ENCODE peak calls at places on chromosomes 13 and 19, in four cellular contexts. V is dorsolateral prefrontal cortex, Z is cardiac muscle cell, L is WERI-Rb-1. M is an unnamed sample.

GRCh38 chr19:55525289-55526101 is 11.4 kb downstream of the SBK2 start:
- DNase-seq in L (peak), Z (no peak), V (no peak), M (no peak)

GRCh38 chr13:24381539-24382265 is 72.3 kb downstream of the C1QTNF9 start:
- DNase-seq in Z (no peak), V (no peak), L (no peak), M (no peak)

GRCh38 chr13:76968041-76968440 is 19.7 kb downstream of the ACOD1 start:
- DNase-seq in L (peak), V (no peak), Z (no peak), M (no peak)

GRCh38 chr13:50417597-50417996 is 402.4 kb downstream of the KCNRG start:
- DNase-seq in L (no peak), Z (no peak), V (no peak), M (no peak)

GRCh38 chr13:108987945-108988344 is 358.5 kb downstream of the MYO16 start:
- DNase-seq in V (no peak), L (no peak), Z (no peak), M (no peak)

GRCh38 chr19:6501740-6502648 is at the start of gene TUBB4A:
- DNase-seq in V (peak), L (peak), Z (peak), M (peak)

GRCh38 chr19:41328157-41328817 is 18.3 kb downstream of the CCDC97 start:
- DNase-seq in L (no peak), Z (no peak), V (no peak), M (no peak)

GRCh38 chr13:45136741-45137500 is 16.6 kb downstream of the GTF2F2 start:
- DNase-seq in Z (no peak), V (no peak), L (no peak), M (no peak)

GRCh38 chr19:58407658-58408151 is 744 bp upstream of the ZNF584 start:
- DNase-seq in V (no peak), Z (no peak), L (no peak), M (peak)

GRCh38 chr19:47035127-47035494 is 13.3 kb downstream of the TMEM160 start:
- DNase-seq in Z (no peak), V (no peak), L (peak), M (peak)

GRCh38 chr13:111219950-111220349 is 100.5 kb upstream of the TEX29 start:
- DNase-seq in L (no peak), V (no peak), Z (no peak), M (peak)

GRCh38 chr19:45469835-45470146 is 2.0 kb downstream of the FOSB start:
- DNase-seq in Z (peak), V (no peak), L (peak), M (no peak)

GRCh38 chr13:99647593-99647980 is 146.3 kb downstream of the TM9SF2 start:
- DNase-seq in V (peak), L (no peak), Z (no peak), M (no peak)

GRCh38 chr19:47315125-47315821 is 5.6 kb downstream of the C5AR1 start:
- DNase-seq in V (no peak), L (no peak), Z (no peak), M (peak)

GRCh38 chr13:83733293-83733692 is 149.0 kb downstream of the SLITRK1 start:
- DNase-seq in V (no peak), L (no peak), Z (no peak), M (no peak)
- H3K27ac ChIP-seq in V (no peak), L (no peak), Z (no peak), M (no peak)

DNA sequence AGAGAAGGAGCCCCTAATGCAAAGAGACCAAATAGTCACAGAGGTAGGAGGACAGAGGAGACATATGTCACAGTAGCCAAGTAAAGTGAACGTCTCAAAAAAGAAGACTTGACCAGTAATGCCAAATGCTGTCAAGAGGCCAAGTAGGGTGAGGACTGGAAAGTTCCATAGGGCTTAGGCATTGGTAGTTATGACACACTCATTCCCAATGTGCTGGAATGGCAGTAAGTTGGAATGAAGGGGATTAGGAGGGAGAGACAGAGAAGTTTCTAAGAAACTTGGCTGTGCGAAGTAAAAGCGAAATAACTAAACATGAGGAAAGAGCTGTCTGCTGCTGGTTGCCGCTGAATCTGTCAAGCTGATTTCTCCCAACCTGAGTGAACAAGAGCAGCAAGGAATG is 14.9 kb upstream of the FRY start:
- DNase-seq in V (no peak), L (no peak), Z (no peak), M (no peak)
- H3K27ac ChIP-seq in V (no peak), L (no peak), Z (no peak), M (no peak)

DNA sequence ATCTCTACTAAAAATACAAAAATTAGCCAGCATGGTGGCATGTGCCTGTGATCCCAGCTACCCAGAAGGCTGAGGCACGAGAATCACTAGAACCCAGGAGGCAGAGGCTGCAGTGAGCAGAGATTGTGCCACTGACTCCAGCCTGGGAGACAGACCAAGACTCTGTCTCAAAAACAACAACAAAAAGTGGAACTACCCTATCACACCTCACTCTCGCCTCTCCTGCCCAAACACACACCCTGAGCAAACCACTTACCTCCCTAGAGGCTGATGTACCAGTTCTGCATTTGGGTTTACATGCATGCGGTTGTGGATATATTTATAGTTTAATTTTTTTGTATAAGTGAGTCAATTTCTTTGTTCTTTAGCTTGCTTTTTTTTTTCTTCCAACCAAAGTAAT is 7.7 kb upstream of the PTOV1 start:
- DNase-seq in Z (no peak), V (no peak), L (no peak), M (no peak)
- H3K27ac ChIP-seq in Z (no peak), V (no peak), L (no peak), M (no peak)

GRCh38 chr19:10769533-10770491 is 51.9 kb downstream of the DNM2 start:
- DNase-seq in V (peak), Z (peak), L (peak), M (no peak)
- H3K27ac ChIP-seq in V (peak), Z (peak), L (peak), M (no peak)

DNA sequence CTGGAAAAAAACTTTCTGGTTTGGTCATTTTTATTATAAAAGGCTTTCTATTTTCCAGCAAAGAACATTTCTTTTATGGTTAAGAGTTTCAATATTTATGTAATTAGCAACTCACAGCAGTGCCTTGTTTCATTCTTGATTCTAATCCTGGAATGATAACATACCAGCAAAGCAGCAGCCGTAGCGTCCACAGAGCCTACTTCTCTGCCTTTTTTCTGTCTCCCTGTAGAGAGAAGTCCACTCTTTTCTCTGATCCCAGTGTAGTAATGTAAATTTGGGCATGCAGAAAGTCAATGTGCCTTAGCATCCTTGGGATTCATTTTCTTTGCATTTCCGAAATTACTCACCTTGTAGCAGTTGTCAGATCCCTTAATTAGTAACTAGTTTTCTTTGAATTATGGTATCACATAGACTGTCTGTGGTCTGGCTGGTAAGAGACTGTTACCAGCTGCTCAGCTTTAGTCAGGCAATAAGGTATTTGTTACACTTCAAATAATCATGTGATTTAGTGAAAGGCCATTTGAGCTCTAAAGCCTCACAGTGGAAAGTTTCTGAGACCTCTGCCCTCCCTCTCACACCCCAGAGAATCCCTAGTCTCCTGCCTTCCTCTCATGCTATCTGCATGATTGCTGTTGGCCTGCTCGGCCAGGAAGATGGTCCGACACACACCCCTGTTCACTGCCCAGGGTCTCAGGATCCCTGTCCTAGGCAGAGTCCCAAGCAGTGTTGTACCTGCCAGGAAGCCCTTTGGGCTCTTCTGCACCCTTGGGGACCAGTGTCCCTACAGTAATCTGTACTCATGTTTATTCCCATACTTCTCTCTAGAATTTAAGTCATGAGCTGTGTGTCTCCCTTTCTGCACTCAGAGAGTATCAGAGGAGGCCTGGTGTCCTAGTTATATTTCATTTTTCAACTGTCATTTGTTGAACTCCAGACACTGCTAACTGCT is 86.3 kb downstream of the LRCH1 start:
- DNase-seq in L (no peak), Z (peak), V (no peak), M (no peak)
- H3K27ac ChIP-seq in L (no peak), Z (peak), V (no peak), M (no peak)

GRCh38 chr19:1277061-1277460 is 1.7 kb downstream of the FAM174C start:
- DNase-seq in L (no peak), Z (no peak), V (no peak), M (no peak)

GRCh38 chr19:1274852-1275259 is 474 bp upstream of the FAM174C start:
- DNase-seq in L (peak), Z (no peak), V (no peak), M (peak)

GRCh38 chr19:1275260-1275975 is at the start of gene FAM174C:
- DNase-seq in V (peak), Z (peak), L (peak), M (peak)

GRCh38 chr19:1276620-1277007 is 1.3 kb downstream of the FAM174C start:
- DNase-seq in Z (no peak), V (no peak), L (no peak), M (no peak)

DNA sequence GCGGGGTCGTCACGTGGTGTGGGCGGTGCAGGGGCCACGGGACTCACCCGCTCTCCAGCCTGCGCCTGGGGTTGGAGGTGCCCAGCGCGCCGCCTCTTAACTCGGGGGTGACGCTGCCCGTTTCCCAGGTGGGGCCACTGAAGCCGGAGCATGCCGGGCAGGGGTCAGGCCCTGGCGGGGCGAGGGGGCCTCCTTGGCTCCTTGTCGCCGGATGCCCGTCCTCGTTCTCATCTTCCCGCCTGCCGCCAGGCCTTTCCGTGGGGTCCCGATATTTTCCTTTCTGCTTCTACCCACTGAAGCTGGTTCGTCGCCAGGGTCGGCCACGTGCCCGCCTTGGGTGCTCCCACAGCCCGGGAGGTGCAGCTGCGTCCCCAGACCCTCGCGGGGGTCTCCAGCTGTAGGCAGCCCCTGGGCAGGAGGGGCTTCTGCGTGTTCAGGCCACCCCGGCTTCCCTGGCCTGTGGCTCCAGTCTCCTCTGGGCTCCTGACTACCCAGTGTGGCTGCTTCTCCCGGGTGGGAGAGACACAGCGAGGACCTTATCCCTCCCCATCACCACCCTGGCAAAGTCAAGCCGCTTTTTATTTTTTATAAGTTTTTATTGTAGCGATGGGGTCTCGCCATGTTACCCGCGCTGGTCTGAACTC is 768 bp downstream of the FAM174C start:
- DNase-seq in L (no peak), Z (no peak), V (no peak), M (no peak)
- H3K27ac ChIP-seq in L (peak), Z (peak), V (peak), M (no peak)

M was measured in H9.